ENCODE peak calls at places on chromosome 3, in seven cellular contexts. U, Q, H, Y, W, R and D are unnamed samples.

GRCh38 chr3:50550079-50550736 is 17.3 kb downstream of the C3orf18 start:
- DNase-seq in Y (no peak), Q (peak), U (peak), R (peak), H (no peak), W (no peak), D (peak)

GRCh38 chr3:138450181-138450580 is 15.8 kb downstream of the ESYT3 start:
- DNase-seq in R (no peak), W (no peak), Q (no peak), U (no peak), Y (no peak), H (no peak), D (no peak)

GRCh38 chr3:195154111-195154791 is 116.7 kb downstream of the XXYLT1 start:
- DNase-seq in H (no peak), U (no peak), R (no peak), Q (peak), W (no peak), Y (no peak), D (no peak)

GRCh38 chr3:98968347-98968746 is 66.9 kb upstream of the DCBLD2 start:
- DNase-seq in H (no peak), R (no peak), U (no peak), Q (no peak), W (no peak), Y (no peak), D (no peak)

GRCh38 chr3:15023249-15023648 is 41.9 kb downstream of the MRPS25 start:
- DNase-seq in W (no peak), H (no peak), U (peak), Q (no peak), Y (no peak), R (no peak), D (no peak)

GRCh38 chr3:42118762-42119361 is 27.7 kb downstream of the TRAK1 start:
- DNase-seq in U (peak), H (peak), Y (peak), R (peak), W (peak), Q (peak), D (peak)

GRCh38 chr3:72128906-72129305 is 344.0 kb upstream of the PROK2 start:
- DNase-seq in Y (no peak), H (no peak), U (no peak), R (no peak), W (no peak), Q (no peak), D (no peak)

GRCh38 chr3:196210673-196211556 is at the start of gene ZDHHC19:
- DNase-seq in R (no peak), U (no peak), Y (no peak), Q (no peak), W (no peak), H (no peak), D (no peak)

GRCh38 chr3:105606052-105606451 is 239.3 kb downstream of the ALCAM start:
- DNase-seq in U (no peak), Y (no peak), R (no peak), W (no peak), Q (no peak), H (no peak), D (no peak)

GRCh38 chr3:65783117-65783516 is 255.6 kb downstream of the MAGI1 start:
- DNase-seq in H (no peak), Y (no peak), Q (no peak), R (no peak), W (no peak), U (no peak), D (no peak)

GRCh38 chr3:178671261-178672191 is 135.3 kb downstream of the KCNMB2 start:
- DNase-seq in U (no peak), R (no peak), W (no peak), H (no peak), Y (no peak), Q (no peak), D (no peak)

GRCh38 chr3:50658416-50658815 is 16.3 kb upstream of the DOCK3 start:
- DNase-seq in W (no peak), H (no peak), R (no peak), U (no peak), Q (no peak), Y (no peak), D (no peak)

GRCh38 chr3:150202696-150203095 is 205.4 kb upstream of the TSC22D2 start:
- DNase-seq in Q (no peak), Y (no peak), R (no peak), H (no peak), U (no peak), W (no peak), D (no peak)

GRCh38 chr3:48157215-48157840 is 30.9 kb downstream of the CDC25A start:
- DNase-seq in Y (no peak), U (no peak), Q (no peak), R (no peak), W (peak), H (no peak), D (no peak)

GRCh38 chr3:128447561-128448013 is 19.1 kb downstream of the DNAJB8 start:
- DNase-seq in U (no peak), R (no peak), W (no peak), Y (peak), H (no peak), Q (no peak), D (no peak)

GRCh38 chr3:152071924-152072323 is 196.8 kb upstream of the MBNL1 start:
- DNase-seq in H (no peak), R (peak), Y (no peak), W (peak), U (peak), Q (peak), D (peak)

GRCh38 chr3:53202331-53203015 is 41.5 kb downstream of the PRKCD start:
- DNase-seq in Y (no peak), R (no peak), U (no peak), Q (no peak), H (no peak), W (no peak), D (no peak)

GRCh38 chr3:190366145-190366544 is 21.8 kb upstream of the CLDN16 start:
- DNase-seq in W (no peak), Y (no peak), Q (no peak), H (no peak), R (no peak), U (no peak), D (no peak)

GRCh38 chr3:159881828-159882309 is 106.8 kb upstream of the IL12A start:
- DNase-seq in R (no peak), W (no peak), Q (no peak), Y (no peak), U (no peak), H (no peak), D (peak)

GRCh38 chr3:114758828-114759709 is 388.0 kb downstream of the ZBTB20 start:
- DNase-seq in H (no peak), W (no peak), Q (no peak), R (peak), U (peak), Y (no peak), D (no peak)

GRCh38 chr3:168847293-168847883 is 751.7 kb upstream of the GOLIM4 start:
- DNase-seq in Y (peak), U (peak), H (no peak), R (no peak), Q (peak), W (no peak), D (peak)

GRCh38 chr3:30098656-30099454 is 507.5 kb upstream of the TGFBR2 start:
- DNase-seq in R (peak), Y (no peak), H (no peak), Q (no peak), W (peak), U (no peak), D (no peak)

GRCh38 chr3:30097022-30097650 is 509.3 kb upstream of the TGFBR2 start:
- DNase-seq in R (no peak), Y (no peak), U (no peak), H (no peak), W (no peak), Q (no peak), D (no peak)

GRCh38 chr3:30102372-30102771 is 504.0 kb upstream of the TGFBR2 start:
- DNase-seq in U (no peak), Y (no peak), H (no peak), R (no peak), W (no peak), Q (no peak), D (no peak)

GRCh38 chr3:30103186-30103585 is 503.2 kb upstream of the TGFBR2 start:
- DNase-seq in Q (no peak), U (no peak), W (no peak), R (no peak), H (no peak), Y (no peak), D (no peak)

DNA sequence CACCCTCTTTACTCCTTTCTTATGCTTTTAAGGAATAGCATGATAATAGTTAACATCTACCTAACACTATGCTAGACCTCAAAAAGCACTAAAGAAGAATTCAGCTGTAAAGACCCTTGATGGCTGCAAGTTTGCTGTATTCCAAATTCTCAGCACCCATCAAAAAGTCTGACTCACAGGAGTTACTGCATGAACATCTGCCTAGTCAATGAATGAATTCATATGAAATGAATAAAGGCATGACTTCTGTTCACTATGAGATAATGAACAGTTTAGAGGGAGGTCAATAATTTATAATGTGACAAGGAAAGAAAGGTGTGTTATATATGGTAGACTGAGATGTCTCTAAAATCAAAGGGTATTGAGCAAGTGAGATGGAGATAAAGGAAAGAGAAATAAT is 508.2 kb upstream of the TGFBR2 start:
- DNase-seq in Q (no peak), U (no peak), W (no peak), Y (no peak), R (no peak), H (no peak), D (no peak)
- TF ChIP-seq JUND in Q (no peak), U (no peak), W (no peak), Y (no peak), R (no peak), H (no peak), D (no peak)

DNA sequence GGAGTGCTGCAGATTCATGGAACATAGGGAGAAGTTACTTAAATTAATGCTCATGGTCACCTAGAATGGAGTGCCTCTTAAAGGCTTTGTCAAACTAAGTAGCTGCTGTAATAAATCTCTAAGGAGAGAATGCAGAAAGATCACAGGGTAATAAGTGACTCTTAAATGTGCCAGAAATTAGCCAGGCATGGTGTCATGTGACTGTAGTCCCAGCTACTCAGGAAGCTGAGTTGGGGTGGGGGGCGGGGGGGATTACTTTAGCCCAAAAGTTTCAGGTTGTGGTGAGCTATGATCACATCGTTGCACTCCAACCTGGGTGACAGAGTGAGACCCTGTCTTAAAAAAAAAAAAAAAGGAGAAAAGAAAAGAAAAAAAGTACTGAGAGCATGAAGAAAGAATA is 90.9 kb upstream of the ASB14 start:
- DNase-seq in U (no peak), H (no peak), W (no peak), R (no peak), Q (no peak), Y (no peak), D (no peak)
- TF ChIP-seq JUND in U (no peak), H (no peak), W (no peak), R (no peak), Q (no peak), Y (no peak), D (no peak)

DNA sequence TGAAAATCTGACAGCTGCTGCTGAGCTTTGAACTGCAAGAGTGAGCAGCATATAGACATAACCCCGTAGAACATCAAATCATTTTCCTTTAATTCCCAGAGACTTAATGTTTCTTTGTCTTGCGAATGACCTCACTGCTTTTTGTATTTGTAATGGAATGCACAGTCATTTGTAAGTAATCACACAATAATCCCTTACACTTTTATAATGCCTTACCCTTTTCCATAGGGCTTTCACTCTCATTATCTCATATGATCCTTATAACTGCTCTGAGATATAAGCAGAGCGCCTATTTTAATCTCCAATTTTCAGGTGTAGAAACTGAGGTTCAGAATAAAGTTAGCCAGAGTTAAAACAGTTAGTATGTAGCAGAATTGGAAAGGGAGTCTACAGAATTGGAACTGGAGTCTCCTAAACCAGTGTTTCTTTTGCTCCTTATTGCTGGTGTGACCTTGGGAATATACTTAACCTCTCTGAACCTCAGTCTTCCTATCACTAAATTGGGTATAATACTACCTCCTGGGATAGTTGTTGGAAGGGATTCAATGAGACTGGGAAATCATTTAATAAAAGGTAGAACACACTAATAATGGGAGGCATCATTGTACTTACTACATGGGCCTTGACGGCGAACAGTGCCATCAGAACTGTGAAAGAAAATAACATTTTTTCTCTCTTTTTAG is 54.9 kb downstream of the LPP start:
- DNase-seq in W (no peak), R (no peak), H (no peak), Y (no peak), U (no peak), Q (no peak), D (no peak)
- TF ChIP-seq JUND in W (no peak), R (no peak), H (no peak), Y (no peak), U (peak), Q (no peak), D (no peak)

GRCh38 chr3:79005084-79005483 is 762.7 kb downstream of the ROBO1 start:
- DNase-seq in W (no peak), H (no peak), Y (no peak), U (no peak), Q (no peak), R (no peak), D (no peak)
- TF ChIP-seq JUND in W (no peak), H (no peak), Y (no peak), U (no peak), Q (no peak), R (no peak), D (no peak)

GRCh38 chr3:141960731-141961130 is 84.3 kb downstream of the ATP1B3 start:
- DNase-seq in Q (no peak), R (no peak), Y (no peak), W (no peak), U (no peak), H (no peak), D (no peak)
- TF ChIP-seq JUND in Q (no peak), R (no peak), Y (no peak), W (no peak), U (no peak), H (no peak), D (no peak)

DNA sequence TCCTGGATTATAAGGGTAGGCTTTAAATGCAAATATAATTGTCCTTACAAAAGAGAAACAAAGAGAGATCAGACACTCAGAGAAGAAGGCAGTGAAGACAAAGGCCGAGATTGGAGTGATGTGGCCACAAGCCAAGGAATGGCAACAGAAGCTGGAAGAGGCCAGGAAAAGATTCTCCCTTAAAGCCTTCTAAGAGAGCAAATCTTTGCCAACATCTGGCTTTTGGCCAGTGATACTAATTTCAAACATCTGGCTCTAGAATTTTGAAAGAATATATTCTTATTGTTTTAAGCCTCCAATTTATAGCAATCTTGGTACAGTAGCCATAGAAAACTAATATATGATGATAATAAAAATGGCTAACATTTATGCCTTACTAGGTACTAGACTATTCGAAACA is 615.8 kb upstream of the ZNF385D start:
- DNase-seq in U (no peak), Q (no peak), Y (no peak), R (no peak), H (no peak), W (no peak), D (no peak)
- TF ChIP-seq JUND in U (no peak), Q (no peak), Y (no peak), R (no peak), H (no peak), W (no peak), D (no peak)

DNA sequence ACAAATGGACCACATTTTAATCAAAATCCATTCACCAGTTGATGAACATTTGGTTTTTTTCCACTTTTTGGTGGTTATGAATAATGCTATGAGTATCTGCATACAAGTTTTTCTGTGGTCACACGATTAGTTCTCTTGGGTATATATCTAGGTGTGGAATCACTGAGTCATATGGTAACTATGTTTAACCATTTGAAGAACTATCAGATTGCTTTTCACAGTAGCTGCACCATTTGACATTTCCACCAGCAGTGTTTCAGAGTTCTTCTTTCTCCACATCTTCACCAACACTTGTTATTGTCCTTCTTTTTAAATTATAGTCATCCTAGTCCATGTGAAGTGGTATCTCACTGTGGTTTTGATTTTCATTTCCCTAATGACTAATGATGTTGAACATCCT is 33.3 kb upstream of the ATG7 start:
- DNase-seq in Q (no peak), W (peak), Y (no peak), R (no peak), U (no peak), H (no peak), D (no peak)
- TF ChIP-seq JUND in Q (peak), W (peak), Y (no peak), R (no peak), U (peak), H (no peak), D (no peak)

GRCh38 chr3:107285197-107285596 is 92.0 kb upstream of the CCDC54 start:
- DNase-seq in W (no peak), H (peak), R (no peak), Q (no peak), Y (no peak), U (peak), D (no peak)
- TF ChIP-seq JUND in W (no peak), H (no peak), R (no peak), Q (no peak), Y (no peak), U (no peak), D (no peak)